ENCODE peak calls at places on chromosomes 3 and 15, in eight cellular contexts. X is GM12892, Q is NB4, E is breast epithelium, J is tibial nerve, D is lower leg skin, K is GM12891, I is uterus. B is an unnamed sample.

GRCh38 chr3:30945291-30945690 is 50.8 kb upstream of the GADL1 start:
- DNase-seq in X (no peak), Q (no peak), E (no peak), J (no peak), D (no peak), K (no peak), I (no peak), B (no peak)

GRCh38 chr15:90212221-90213079 is 11.3 kb downstream of the SEMA4B start:
- DNase-seq in X (no peak), Q (no peak), E (peak), J (no peak), D (no peak), K (no peak), I (no peak), B (peak)

GRCh38 chr3:54530091-54530490 is 397.8 kb downstream of the LRTM1 start:
- DNase-seq in X (no peak), Q (no peak), E (no peak), J (no peak), D (no peak), K (no peak), I (no peak), B (no peak)

GRCh38 chr15:57403007-57403406 is 26.7 kb downstream of the CGNL1 start:
- DNase-seq in X (no peak), Q (no peak), E (no peak), J (no peak), D (no peak), K (no peak), I (no peak), B (no peak)

GRCh38 chr15:35880896-35881295 is 334.9 kb upstream of the DPH6 start:
- DNase-seq in X (no peak), Q (no peak), E (no peak), J (no peak), D (no peak), K (no peak), I (no peak), B (no peak)

GRCh38 chr3:84573962-84574361 is 384.8 kb upstream of the CADM2 start:
- DNase-seq in X (no peak), Q (no peak), E (no peak), J (no peak), D (no peak), K (no peak), I (no peak), B (no peak)

GRCh38 chr3:184471439-184471838 is 90.1 kb upstream of the EPHB3 start:
- DNase-seq in X (no peak), Q (no peak), E (no peak), J (no peak), D (no peak), K (no peak), I (no peak), B (no peak)

GRCh38 chr3:51340311-51340829 is 44.7 kb upstream of the MANF start:
- DNase-seq in X (no peak), Q (peak), E (peak), J (no peak), D (peak), K (no peak), I (peak), B (peak)

GRCh38 chr3:197576838-197577237 is 21.1 kb upstream of the BDH1 start:
- DNase-seq in X (no peak), Q (no peak), E (no peak), J (no peak), D (no peak), K (no peak), I (no peak), B (no peak)
- TF ChIP-seq POLR2A in X (no peak), Q (no peak), E (no peak), J (no peak), D (no peak), K (no peak), I (no peak), B (no peak)

GRCh38 chr3:153161138-153161713 is 800 bp upstream of the RAP2B start:
- DNase-seq in X (peak), Q (peak), E (peak), J (peak), D (peak), K (peak), I (peak), B (peak)

GRCh38 chr3:153159771-153160397 is 2.1 kb upstream of the RAP2B start:
- DNase-seq in X (no peak), Q (no peak), E (no peak), J (no peak), D (no peak), K (no peak), I (no peak), B (no peak)

GRCh38 chr3:153161714-153162512 is at the start of gene RAP2B:
- DNase-seq in X (peak), Q (peak), E (peak), J (peak), D (peak), K (peak), I (peak), B (peak)

GRCh38 chr3:153158961-153159735 is 2.9 kb upstream of the RAP2B start:
- DNase-seq in X (no peak), Q (no peak), E (no peak), J (no peak), D (no peak), K (no peak), I (no peak), B (no peak)

DNA sequence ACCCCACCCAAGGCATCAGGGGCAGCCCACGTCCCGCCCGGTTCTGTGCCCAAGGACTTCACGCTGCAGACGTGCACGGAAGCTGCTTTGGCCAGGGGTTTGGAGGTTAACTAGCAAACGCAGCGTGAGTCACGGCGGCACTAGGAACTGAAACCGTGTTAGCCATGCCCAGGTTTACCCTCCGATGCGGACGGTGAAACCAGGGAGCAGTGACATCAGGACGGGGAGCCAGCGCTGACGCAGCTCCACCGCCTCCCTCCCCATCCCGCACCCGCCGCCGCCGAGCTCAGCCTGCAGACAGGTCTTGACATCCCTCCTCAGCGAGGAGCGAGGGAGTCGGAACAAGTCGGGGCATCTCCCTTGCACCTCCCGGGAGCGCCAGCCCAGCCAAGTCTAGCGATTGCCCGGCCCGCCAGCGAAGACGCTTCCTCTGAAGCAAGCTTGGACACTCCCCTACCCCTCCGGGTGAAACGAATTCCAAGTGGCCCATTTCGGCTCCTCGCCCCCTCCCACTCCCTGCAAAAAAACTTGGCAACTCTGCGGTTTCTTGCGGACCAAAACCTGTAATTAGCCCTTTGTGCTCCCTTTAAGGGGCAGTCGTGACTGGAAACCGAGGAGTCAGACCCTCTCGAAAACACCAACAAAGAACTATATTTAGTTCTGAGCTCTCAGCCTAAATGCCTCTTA is 1.4 kb upstream of the RAP2B start:
- DNase-seq in X (peak), Q (peak), E (peak), J (peak), D (peak), K (peak), I (peak), B (peak)
- TF ChIP-seq POLR2A in X (peak), Q (no peak), E (no peak), J (no peak), D (no peak), K (peak), I (peak), B (no peak)

GRCh38 chr3:42705962-42706585 is 3.5 kb upstream of the HHATL start:
- DNase-seq in X (no peak), Q (no peak), E (no peak), J (no peak), D (no peak), K (no peak), I (no peak), B (no peak)
- TF ChIP-seq POLR2A in X (no peak), Q (no peak), E (no peak), J (no peak), D (no peak), K (no peak), I (no peak), B (no peak)

DNA sequence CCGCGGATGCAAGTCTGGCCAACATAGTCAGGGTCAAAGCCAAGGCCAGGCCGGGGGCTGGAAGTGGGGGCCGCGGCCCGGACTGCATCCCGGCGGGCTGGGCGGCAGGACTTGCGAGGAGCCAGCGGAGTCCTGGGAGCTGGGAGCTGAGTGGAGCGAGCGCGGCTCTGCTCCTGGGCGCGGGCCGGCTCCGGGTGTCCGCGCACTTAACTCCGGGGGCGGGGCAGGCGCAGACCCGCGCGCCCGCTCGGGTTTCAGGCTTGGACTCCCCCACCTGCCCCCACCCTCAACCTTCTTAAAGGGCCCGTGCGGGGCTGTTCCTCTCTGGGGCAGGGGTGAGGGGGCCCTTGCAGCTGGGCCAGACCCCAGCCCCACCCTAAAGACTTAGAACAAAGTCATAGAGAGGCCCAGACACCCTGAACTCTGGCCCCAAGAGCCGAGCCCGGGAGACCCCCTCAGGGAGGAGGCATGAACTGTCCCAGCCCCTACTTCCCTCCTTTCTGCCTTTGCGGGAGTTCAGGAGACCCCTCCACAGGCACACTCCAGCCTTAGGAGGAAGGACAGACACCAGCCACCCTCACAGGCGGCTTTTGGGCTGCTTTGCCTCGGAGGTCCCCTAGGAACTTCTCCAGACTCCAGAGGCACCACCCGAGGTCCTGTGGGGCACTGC is at the start of gene CSPG4:
- DNase-seq in X (no peak), Q (no peak), E (peak), J (peak), D (no peak), K (no peak), I (peak), B (peak)
- TF ChIP-seq POLR2A in X (no peak), Q (no peak), E (no peak), J (peak), D (no peak), K (no peak), I (peak), B (peak)

DNA sequence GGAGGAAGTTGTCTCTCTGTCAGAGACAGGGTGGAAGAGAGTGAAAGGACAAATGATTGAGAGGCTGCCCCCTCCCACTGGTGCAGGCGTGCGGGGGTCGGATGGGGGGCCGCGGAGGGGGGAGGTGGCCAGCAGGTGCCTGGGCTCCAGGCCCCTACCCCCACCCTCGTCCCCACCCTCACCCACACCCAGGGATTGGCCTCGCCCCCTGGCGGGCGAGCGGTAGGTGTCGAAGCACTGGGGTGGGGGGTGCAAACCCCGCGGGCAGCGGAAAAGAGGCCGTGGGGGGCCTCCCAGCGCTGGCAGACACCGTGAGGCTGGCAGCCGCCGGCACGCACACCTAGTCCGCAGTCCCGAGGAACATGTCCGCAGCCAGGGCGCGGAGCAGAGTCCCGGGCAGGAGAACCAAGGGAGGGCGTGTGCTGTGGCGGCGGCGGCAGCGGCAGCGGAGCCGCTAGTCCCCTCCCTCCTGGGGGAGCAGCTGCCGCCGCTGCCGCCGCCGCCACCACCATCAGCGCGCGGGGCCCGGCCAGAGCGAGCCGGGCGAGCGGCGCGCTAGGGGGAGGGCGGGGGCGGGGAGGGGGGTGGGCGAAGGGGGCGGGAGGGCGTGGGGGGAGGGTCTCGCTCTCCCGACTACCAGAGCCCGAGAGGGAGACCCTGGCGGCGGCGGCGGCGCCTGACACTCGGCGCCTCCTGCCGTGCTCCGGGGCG is at the start of gene KAT2B:
- DNase-seq in X (peak), Q (peak), E (peak), J (peak), D (peak), K (peak), I (peak), B (peak)
- TF ChIP-seq POLR2A in X (no peak), Q (peak), E (no peak), J (peak), D (no peak), K (no peak), I (peak), B (peak)

GRCh38 chr3:73622135-73622534 is 2.6 kb downstream of the PDZRN3 start:
- DNase-seq in X (no peak), Q (no peak), E (no peak), J (no peak), D (no peak), K (no peak), I (peak), B (no peak)

GRCh38 chr3:73618461-73618860 is 6.3 kb downstream of the PDZRN3 start:
- DNase-seq in X (no peak), Q (no peak), E (no peak), J (no peak), D (no peak), K (no peak), I (no peak), B (no peak)

GRCh38 chr3:73623996-73624362 is 762 bp downstream of the PDZRN3 start:
- DNase-seq in X (no peak), Q (no peak), E (no peak), J (no peak), D (no peak), K (no peak), I (peak), B (no peak)

GRCh38 chr3:73623316-73623715 is 1.4 kb downstream of the PDZRN3 start:
- DNase-seq in X (no peak), Q (no peak), E (no peak), J (no peak), D (no peak), K (no peak), I (no peak), B (no peak)

GRCh38 chr3:73621388-73621787 is 3.4 kb downstream of the PDZRN3 start:
- DNase-seq in X (no peak), Q (no peak), E (no peak), J (no peak), D (no peak), K (no peak), I (no peak), B (no peak)
- TF ChIP-seq POLR2A in X (no peak), Q (no peak), E (no peak), J (no peak), D (no peak), K (no peak), I (no peak), B (no peak)

GRCh38 chr3:57061556-57061955 is 1.1 kb downstream of the SPATA12 start:
- DNase-seq in X (no peak), Q (no peak), E (no peak), J (no peak), D (no peak), K (no peak), I (no peak), B (no peak)

GRCh38 chr3:57059416-57059815 is 1.0 kb upstream of the SPATA12 start:
- DNase-seq in X (no peak), Q (peak), E (no peak), J (no peak), D (no peak), K (no peak), I (no peak), B (no peak)

GRCh38 chr3:57063027-57063426 is 2.6 kb downstream of the SPATA12 start:
- DNase-seq in X (no peak), Q (peak), E (no peak), J (no peak), D (no peak), K (no peak), I (no peak), B (no peak)

GRCh38 chr3:57062119-57062631 is 1.7 kb downstream of the SPATA12 start:
- DNase-seq in X (no peak), Q (no peak), E (no peak), J (no peak), D (no peak), K (no peak), I (no peak), B (peak)

GRCh38 chr3:57060089-57060829 is at the start of gene SPATA12:
- DNase-seq in X (no peak), Q (peak), E (peak), J (peak), D (peak), K (no peak), I (peak), B (peak)
- TF ChIP-seq POLR2A in X (no peak), Q (no peak), E (no peak), J (no peak), D (no peak), K (no peak), I (no peak), B (no peak)

GRCh38 chr15:75023194-75024101 is at the start of gene PPCDC:
- DNase-seq in X (peak), Q (peak), E (peak), J (peak), D (peak), K (peak), I (peak), B (peak)
- TF ChIP-seq POLR2A in X (peak), Q (peak), E (peak), J (peak), D (no peak), K (peak), I (peak), B (peak)

GRCh38 chr3:14804835-14805780 is 13.7 kb upstream of the FGD5 start:
- DNase-seq in X (no peak), Q (no peak), E (no peak), J (no peak), D (no peak), K (no peak), I (no peak), B (no peak)

GRCh38 chr3:14808025-14808424 is 10.7 kb upstream of the FGD5 start:
- DNase-seq in X (no peak), Q (no peak), E (no peak), J (no peak), D (no peak), K (no peak), I (no peak), B (no peak)

GRCh38 chr3:14805946-14806537 is 12.7 kb upstream of the FGD5 start:
- DNase-seq in X (no peak), Q (no peak), E (no peak), J (no peak), D (no peak), K (no peak), I (no peak), B (no peak)

GRCh38 chr3:14808502-14809266 is 10.1 kb upstream of the FGD5 start:
- DNase-seq in X (no peak), Q (no peak), E (no peak), J (no peak), D (no peak), K (no peak), I (no peak), B (no peak)

GRCh38 chr3:14806641-14807263 is 12.0 kb upstream of the FGD5 start:
- DNase-seq in X (no peak), Q (peak), E (no peak), J (no peak), D (no peak), K (no peak), I (no peak), B (no peak)
- TF ChIP-seq POLR2A in X (no peak), Q (no peak), E (no peak), J (no peak), D (no peak), K (no peak), I (no peak), B (no peak)

B was measured in thyroid gland.